ENCODE peak calls at places on chromosome 20, in six cellular contexts. One of them, this sample, is unnamed.

GRCh38 chr20:49615401-49616153 is 47.6 kb upstream of the PTGIS start:
- DNase-seq in dorsolateral prefrontal cortex: no peak
- DNase-seq in NCI-H2171 treated with DMSO at 0.1 percent for 48 hours: peak
- DNase-seq in DMS153: no peak
- DNase-seq in right lobe of liver: peak
- DNase-seq in iPS DF 19.7: no peak
- DNase-seq in this sample: no peak

GRCh38 chr20:57627972-57628650 is 7.9 kb upstream of the ZBP1 start:
- DNase-seq in iPS DF 19.7: no peak
- DNase-seq in DMS153: no peak
- DNase-seq in right lobe of liver: no peak
- DNase-seq in NCI-H2171 treated with DMSO at 0.1 percent for 48 hours: no peak
- DNase-seq in dorsolateral prefrontal cortex: peak
- DNase-seq in this sample: no peak

GRCh38 chr20:4444404-4444803 is 277.3 kb upstream of the PRND start:
- DNase-seq in iPS DF 19.7: no peak
- DNase-seq in DMS153: no peak
- DNase-seq in right lobe of liver: no peak
- DNase-seq in NCI-H2171 treated with DMSO at 0.1 percent for 48 hours: no peak
- DNase-seq in dorsolateral prefrontal cortex: no peak
- DNase-seq in this sample: no peak

GRCh38 chr20:54361485-54361884 is 113.9 kb upstream of the DOK5 start:
- DNase-seq in iPS DF 19.7: no peak
- DNase-seq in NCI-H2171 treated with DMSO at 0.1 percent for 48 hours: no peak
- DNase-seq in DMS153: no peak
- DNase-seq in right lobe of liver: no peak
- DNase-seq in dorsolateral prefrontal cortex: no peak
- DNase-seq in this sample: no peak

GRCh38 chr20:49701313-49701731 is 12.4 kb downstream of the B4GALT5 start:
- DNase-seq in iPS DF 19.7: no peak
- DNase-seq in dorsolateral prefrontal cortex: no peak
- DNase-seq in NCI-H2171 treated with DMSO at 0.1 percent for 48 hours: peak
- DNase-seq in right lobe of liver: no peak
- DNase-seq in DMS153: no peak
- DNase-seq in this sample: no peak

GRCh38 chr20:40728996-40729395 is 40.0 kb upstream of the MAFB start:
- DNase-seq in DMS153: no peak
- DNase-seq in NCI-H2171 treated with DMSO at 0.1 percent for 48 hours: no peak
- DNase-seq in iPS DF 19.7: no peak
- DNase-seq in dorsolateral prefrontal cortex: no peak
- DNase-seq in right lobe of liver: no peak
- DNase-seq in this sample: no peak

GRCh38 chr20:63295846-63296245 is 2.9 kb downstream of the COL20A1 start:
- DNase-seq in iPS DF 19.7: no peak
- DNase-seq in dorsolateral prefrontal cortex: no peak
- DNase-seq in right lobe of liver: no peak
- DNase-seq in NCI-H2171 treated with DMSO at 0.1 percent for 48 hours: no peak
- DNase-seq in DMS153: no peak
- DNase-seq in this sample: no peak

GRCh38 chr20:22584922-22585785 is 782 bp upstream of the FOXA2 start:
- DNase-seq in dorsolateral prefrontal cortex: no peak
- DNase-seq in DMS153: no peak
- DNase-seq in NCI-H2171 treated with DMSO at 0.1 percent for 48 hours: no peak
- DNase-seq in iPS DF 19.7: no peak
- DNase-seq in right lobe of liver: peak
- DNase-seq in this sample: no peak

GRCh38 chr20:59958123-59958522 is at the start of gene CDH26:
- DNase-seq in DMS153: peak
- DNase-seq in right lobe of liver: no peak
- DNase-seq in iPS DF 19.7: no peak
- DNase-seq in dorsolateral prefrontal cortex: no peak
- DNase-seq in NCI-H2171 treated with DMSO at 0.1 percent for 48 hours: no peak
- DNase-seq in this sample: no peak

GRCh38 chr20:32488066-32488838 is 96.9 kb downstream of the NOL4L start:
- DNase-seq in DMS153: no peak
- DNase-seq in NCI-H2171 treated with DMSO at 0.1 percent for 48 hours: no peak
- DNase-seq in dorsolateral prefrontal cortex: no peak
- DNase-seq in iPS DF 19.7: no peak
- DNase-seq in right lobe of liver: no peak
- DNase-seq in this sample: no peak

GRCh38 chr20:5822569-5822968 is 72.4 kb downstream of the SHLD1 start:
- DNase-seq in dorsolateral prefrontal cortex: no peak
- DNase-seq in NCI-H2171 treated with DMSO at 0.1 percent for 48 hours: no peak
- DNase-seq in DMS153: no peak
- DNase-seq in right lobe of liver: no peak
- DNase-seq in iPS DF 19.7: no peak
- DNase-seq in this sample: no peak